ENCODE peak calls at places on chromosomes 12 and 14, in four cellular contexts. One of them, this sample, is unnamed.

GRCh38 chr12:6779667-6780459 is 7.5 kb downstream of the LAG3 start:
- DNase-seq in WTC11: no peak
- DNase-seq in K562: no peak
- DNase-seq in HEK293T: no peak
- DNase-seq in this sample: peak

GRCh38 chr14:96349286-96350075 is 13.7 kb downstream of the ATG2B start:
- DNase-seq in WTC11: no peak
- DNase-seq in K562: no peak
- DNase-seq in HEK293T: no peak
- DNase-seq in this sample: no peak

GRCh38 chr14:51094282-51094821 is 553 bp downstream of the TRIM9 start:
- DNase-seq in WTC11: peak
- DNase-seq in K562: no peak
- DNase-seq in HEK293T: peak
- DNase-seq in this sample: no peak

GRCh38 chr12:98352218-98352811 is 163.1 kb upstream of the TMPO start:
- DNase-seq in WTC11: no peak
- DNase-seq in K562: no peak
- DNase-seq in HEK293T: no peak
- DNase-seq in this sample: peak

GRCh38 chr14:59118171-59118570 is 70.3 kb upstream of the DAAM1 start:
- DNase-seq in WTC11: no peak
- DNase-seq in K562: no peak
- DNase-seq in HEK293T: no peak
- DNase-seq in this sample: no peak

GRCh38 chr12:47808574-47809380 is 10.9 kb downstream of the HDAC7 start:
- DNase-seq in WTC11: no peak
- DNase-seq in K562: peak
- DNase-seq in HEK293T: no peak
- DNase-seq in this sample: no peak

GRCh38 chr12:13337786-13338185 is 141.3 kb downstream of the EMP1 start:
- DNase-seq in WTC11: no peak
- DNase-seq in K562: no peak
- DNase-seq in HEK293T: no peak
- DNase-seq in this sample: no peak

GRCh38 chr12:131075611-131076010 is 121.9 kb downstream of the ADGRD1 start:
- DNase-seq in WTC11: no peak
- DNase-seq in K562: no peak
- DNase-seq in HEK293T: no peak
- DNase-seq in this sample: no peak

GRCh38 chr12:26833692-26834168 is 736 bp upstream of the ITPR2 start:
- DNase-seq in WTC11: peak
- DNase-seq in K562: peak
- DNase-seq in HEK293T: peak
- DNase-seq in this sample: no peak

GRCh38 chr12:12892670-12893290 is 1.4 kb downstream of the GPRC5A start:
- DNase-seq in WTC11: peak
- DNase-seq in K562: no peak
- DNase-seq in HEK293T: no peak
- DNase-seq in this sample: no peak

GRCh38 chr12:84791444-84791843 is 121.2 kb downstream of the SLC6A15 start:
- DNase-seq in WTC11: no peak
- DNase-seq in K562: no peak
- DNase-seq in HEK293T: no peak
- DNase-seq in this sample: no peak

DNA sequence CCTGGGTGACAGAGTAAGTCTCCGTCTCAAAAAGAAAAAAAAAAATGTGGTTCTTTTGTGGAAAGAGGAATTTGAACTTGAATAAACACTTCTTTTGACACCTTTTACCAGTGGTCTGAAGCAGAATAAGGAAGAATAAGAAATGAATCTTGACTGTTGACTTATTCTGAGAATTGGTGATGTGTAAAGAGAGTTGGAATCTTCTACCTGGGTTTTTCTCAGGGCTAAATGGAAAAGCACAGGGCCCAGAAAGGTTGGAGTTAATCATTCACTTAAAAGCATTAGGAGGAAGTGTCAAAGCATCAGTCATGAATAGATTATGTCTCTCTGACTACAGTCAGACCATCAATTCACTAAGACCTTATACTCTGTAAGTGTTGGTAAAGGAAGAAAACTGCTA is 13.9 kb downstream of the PNMA1 start:
- DNase-seq in WTC11: no peak
- DNase-seq in K562: no peak
- DNase-seq in HEK293T: no peak
- DNase-seq in this sample: peak
- TF ChIP-seq ELF4 in WTC11: no peak
- TF ChIP-seq ELF4 in K562: no peak
- TF ChIP-seq ELF4 in HEK293T: no peak
- TF ChIP-seq ELF4 in this sample: no peak

DNA sequence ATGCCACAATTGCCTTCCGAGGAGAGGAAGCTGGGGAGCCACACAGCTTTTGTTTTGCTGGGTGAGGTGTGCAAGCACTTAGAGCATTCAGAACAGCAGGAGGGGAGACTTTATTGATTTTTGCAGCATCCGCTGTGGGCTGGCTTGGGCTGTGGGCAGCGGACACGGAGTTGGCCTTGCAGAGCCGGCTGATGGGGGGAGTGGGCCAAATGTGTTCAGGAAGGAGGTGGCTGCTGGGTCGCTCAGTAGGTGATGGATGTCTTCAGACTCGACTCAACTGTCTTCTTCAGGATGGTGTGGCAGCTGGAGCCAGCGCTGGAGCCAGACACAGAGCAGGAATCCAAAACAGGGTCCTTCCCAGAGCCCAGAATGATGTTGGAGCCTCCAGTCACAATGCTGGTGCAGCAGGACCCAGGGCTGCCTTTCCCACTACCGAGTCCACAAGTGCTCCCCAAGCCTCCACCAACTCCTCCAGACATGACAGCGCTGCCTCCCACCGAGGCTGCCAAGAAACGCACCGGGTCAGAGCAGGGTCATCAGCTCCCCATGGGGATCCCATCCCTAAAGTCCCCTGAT is 4.8 kb upstream of the KRT79 start:
- DNase-seq in WTC11: no peak
- DNase-seq in K562: no peak
- DNase-seq in HEK293T: no peak
- DNase-seq in this sample: no peak
- TF ChIP-seq ELF4 in WTC11: no peak
- TF ChIP-seq ELF4 in K562: no peak
- TF ChIP-seq ELF4 in HEK293T: no peak
- TF ChIP-seq ELF4 in this sample: no peak

GRCh38 chr12:122067548-122067947 is 11.0 kb upstream of the MLXIP start:
- DNase-seq in WTC11: no peak
- DNase-seq in K562: no peak
- DNase-seq in HEK293T: no peak
- DNase-seq in this sample: no peak
- TF ChIP-seq ELF4 in WTC11: no peak
- TF ChIP-seq ELF4 in K562: no peak
- TF ChIP-seq ELF4 in HEK293T: no peak
- TF ChIP-seq ELF4 in this sample: no peak

GRCh38 chr12:4224211-4224878 is 49.2 kb upstream of the CCND2 start:
- DNase-seq in WTC11: no peak
- DNase-seq in K562: no peak
- DNase-seq in HEK293T: no peak
- DNase-seq in this sample: no peak

GRCh38 chr12:4217091-4217490 is 56.5 kb upstream of the CCND2 start:
- DNase-seq in WTC11: no peak
- DNase-seq in K562: no peak
- DNase-seq in HEK293T: no peak
- DNase-seq in this sample: no peak

GRCh38 chr12:4223273-4223855 is 50.2 kb upstream of the CCND2 start:
- DNase-seq in WTC11: no peak
- DNase-seq in K562: no peak
- DNase-seq in HEK293T: no peak
- DNase-seq in this sample: no peak

GRCh38 chr12:4220489-4220888 is 53.1 kb upstream of the CCND2 start:
- DNase-seq in WTC11: no peak
- DNase-seq in K562: no peak
- DNase-seq in HEK293T: no peak
- DNase-seq in this sample: no peak

DNA sequence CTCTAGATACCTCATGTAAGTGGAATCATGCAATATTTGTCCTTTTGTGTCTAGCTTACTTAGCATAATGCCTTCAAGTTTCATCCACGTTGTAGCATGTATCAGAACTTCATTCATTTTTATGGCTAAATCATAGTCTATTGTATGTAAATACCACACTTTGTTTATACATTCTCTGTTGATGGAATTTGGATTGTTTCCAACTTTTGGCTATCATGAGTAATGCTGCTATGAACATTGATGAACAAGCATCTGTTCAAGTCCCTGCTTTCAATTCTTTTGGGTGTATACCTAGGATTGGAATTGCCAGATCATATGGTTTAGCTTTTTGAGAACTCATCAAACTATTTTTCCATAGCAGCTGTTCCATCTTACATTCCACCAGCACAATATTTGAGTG is 52.4 kb upstream of the CCND2 start:
- DNase-seq in WTC11: no peak
- DNase-seq in K562: no peak
- DNase-seq in HEK293T: no peak
- DNase-seq in this sample: no peak
- TF ChIP-seq ELF4 in WTC11: no peak
- TF ChIP-seq ELF4 in K562: no peak
- TF ChIP-seq ELF4 in HEK293T: no peak
- TF ChIP-seq ELF4 in this sample: no peak

GRCh38 chr14:104930526-104931322 is 6.0 kb downstream of the PLD4 start:
- DNase-seq in WTC11: peak
- DNase-seq in K562: no peak
- DNase-seq in HEK293T: peak
- DNase-seq in this sample: no peak
- TF ChIP-seq ELF4 in WTC11: no peak
- TF ChIP-seq ELF4 in K562: no peak
- TF ChIP-seq ELF4 in HEK293T: no peak
- TF ChIP-seq ELF4 in this sample: no peak

GRCh38 chr12:56326126-56326525 is 7.7 kb downstream of the PAN2 start:
- DNase-seq in WTC11: no peak
- DNase-seq in K562: no peak
- DNase-seq in HEK293T: no peak
- DNase-seq in this sample: no peak

GRCh38 chr12:56324196-56324595 is 8.4 kb upstream of the CNPY2 start:
- DNase-seq in WTC11: no peak
- DNase-seq in K562: no peak
- DNase-seq in HEK293T: no peak
- DNase-seq in this sample: no peak

GRCh38 chr12:56321027-56321426 is 5.2 kb upstream of the CNPY2 start:
- DNase-seq in WTC11: no peak
- DNase-seq in K562: no peak
- DNase-seq in HEK293T: no peak
- DNase-seq in this sample: no peak

GRCh38 chr12:56326533-56326932 is 7.3 kb downstream of the PAN2 start:
- DNase-seq in WTC11: no peak
- DNase-seq in K562: no peak
- DNase-seq in HEK293T: no peak
- DNase-seq in this sample: no peak
- TF ChIP-seq ELF4 in WTC11: no peak
- TF ChIP-seq ELF4 in K562: no peak
- TF ChIP-seq ELF4 in HEK293T: no peak
- TF ChIP-seq ELF4 in this sample: no peak

DNA sequence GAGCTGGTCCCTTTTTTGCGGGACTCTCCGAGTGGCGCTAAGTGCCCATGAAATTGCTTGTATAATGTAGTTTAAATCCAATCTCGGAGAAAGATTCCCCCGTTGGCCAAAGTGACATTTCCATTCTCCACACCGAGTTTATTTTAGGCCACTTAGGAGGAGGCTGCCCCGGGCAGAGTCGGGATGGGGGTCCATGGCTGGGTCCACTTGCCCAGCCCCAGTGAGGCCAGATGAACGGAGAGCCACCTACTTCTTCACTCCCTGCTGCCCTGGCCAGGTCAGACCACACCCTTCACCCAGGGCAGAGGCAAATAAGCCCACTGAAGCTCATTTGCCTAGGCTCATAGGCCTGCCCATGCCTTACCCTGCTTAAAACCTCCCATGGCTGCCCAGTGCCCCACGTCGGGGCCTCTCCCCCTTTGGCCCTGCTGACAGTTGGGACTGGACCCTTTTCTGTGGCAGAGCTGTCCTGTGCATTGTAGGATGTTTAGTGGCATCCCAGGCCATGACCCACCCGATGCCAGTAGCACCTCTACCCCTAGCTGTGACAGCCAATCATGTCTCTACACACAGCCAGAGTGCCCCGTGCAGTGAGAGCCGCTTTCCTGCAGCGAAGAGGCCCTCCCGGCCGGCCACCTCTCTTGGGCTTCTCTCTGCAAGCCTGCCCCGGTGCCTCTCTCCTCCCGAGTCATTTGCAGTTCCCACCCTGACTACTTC is 51.3 kb downstream of the FAM222A start:
- DNase-seq in WTC11: no peak
- DNase-seq in K562: no peak
- DNase-seq in HEK293T: no peak
- DNase-seq in this sample: no peak
- TF ChIP-seq ELF4 in WTC11: no peak
- TF ChIP-seq ELF4 in K562: no peak
- TF ChIP-seq ELF4 in HEK293T: no peak
- TF ChIP-seq ELF4 in this sample: no peak

DNA sequence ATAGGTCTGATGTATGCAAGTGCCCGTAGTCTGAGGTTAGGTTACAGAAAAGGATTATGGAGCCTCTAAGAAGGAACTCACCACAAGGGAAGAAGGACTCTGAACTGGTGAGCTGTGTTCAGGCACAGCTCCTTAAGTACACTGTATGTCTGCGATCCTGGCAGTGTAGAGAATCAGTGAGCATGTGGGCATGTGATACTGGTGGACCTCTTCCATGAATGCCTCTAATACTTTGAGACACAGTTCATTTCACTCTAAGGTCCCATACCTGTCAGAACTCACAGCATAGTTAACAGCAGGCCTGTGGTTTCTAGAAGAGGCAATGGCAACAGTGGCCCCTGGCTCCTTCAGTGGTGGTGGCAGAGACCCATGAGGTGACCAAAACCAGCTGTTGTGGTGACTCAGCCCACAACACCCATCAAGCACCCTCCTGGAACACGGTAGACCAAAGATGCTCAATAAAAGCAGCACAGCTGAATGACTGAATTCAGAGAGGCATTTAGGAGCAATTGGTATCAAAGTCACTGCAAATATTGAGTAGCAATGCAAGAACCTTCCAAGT is 6.9 kb upstream of the OR6J1 start:
- DNase-seq in WTC11: no peak
- DNase-seq in K562: peak
- DNase-seq in HEK293T: no peak
- DNase-seq in this sample: no peak
- TF ChIP-seq ELF4 in WTC11: no peak
- TF ChIP-seq ELF4 in K562: no peak
- TF ChIP-seq ELF4 in HEK293T: peak
- TF ChIP-seq ELF4 in this sample: no peak

GRCh38 chr12:105281694-105282049 is 45.7 kb upstream of the APPL2 start:
- DNase-seq in WTC11: no peak
- DNase-seq in K562: no peak
- DNase-seq in HEK293T: no peak
- DNase-seq in this sample: peak
- TF ChIP-seq ELF4 in WTC11: no peak
- TF ChIP-seq ELF4 in K562: no peak
- TF ChIP-seq ELF4 in HEK293T: no peak
- TF ChIP-seq ELF4 in this sample: no peak